ENCODE peak calls at places on chromosomes 13 and 19, in five cellular contexts. One of them, this sample, is unnamed.

GRCh38 chr19:48926909-48927308 is 6.6 kb upstream of the DHDH start:
- DNase-seq in keratinocyte: peak; percentile 85
- DNase-seq in heart right ventricle: peak; percentile 48
- DNase-seq in naive thymus-derived CD4-positive, alpha-beta T cell: no peak
- DNase-seq in A549: peak; percentile 87
- DNase-seq in this sample: no peak

GRCh38 chr19:36771275-36772231 is 1.1 kb downstream of the ZNF850 start:
- DNase-seq in keratinocyte: no peak
- DNase-seq in heart right ventricle: peak; percentile 90
- DNase-seq in naive thymus-derived CD4-positive, alpha-beta T cell: no peak
- DNase-seq in A549: peak; percentile 60
- DNase-seq in this sample: no peak

GRCh38 chr19:42048992-42049391 is 21.0 kb downstream of the GRIK5 start:
- DNase-seq in keratinocyte: no peak
- DNase-seq in heart right ventricle: no peak
- DNase-seq in naive thymus-derived CD4-positive, alpha-beta T cell: no peak
- DNase-seq in A549: no peak
- DNase-seq in this sample: no peak

GRCh38 chr19:45764947-45765346 is 4.1 kb downstream of the SIX5 start:
- DNase-seq in keratinocyte: no peak
- DNase-seq in heart right ventricle: peak; percentile 61
- DNase-seq in naive thymus-derived CD4-positive, alpha-beta T cell: no peak
- DNase-seq in A549: no peak
- DNase-seq in this sample: no peak

GRCh38 chr19:54231077-54231931 is 8.5 kb upstream of the LILRB3 start:
- DNase-seq in keratinocyte: no peak
- DNase-seq in heart right ventricle: peak; percentile 87
- DNase-seq in naive thymus-derived CD4-positive, alpha-beta T cell: peak; percentile 48
- DNase-seq in A549: peak; percentile 82
- DNase-seq in this sample: peak; percentile 95

GRCh38 chr13:109979186-109979585 is 192.8 kb upstream of the IRS2 start:
- DNase-seq in keratinocyte: peak; percentile 26
- DNase-seq in heart right ventricle: no peak
- DNase-seq in naive thymus-derived CD4-positive, alpha-beta T cell: no peak
- DNase-seq in A549: no peak
- DNase-seq in this sample: peak; percentile 14

GRCh38 chr13:67036694-67037093 is 193.4 kb downstream of the PCDH9 start:
- DNase-seq in keratinocyte: no peak
- DNase-seq in heart right ventricle: no peak
- DNase-seq in naive thymus-derived CD4-positive, alpha-beta T cell: no peak
- DNase-seq in A549: no peak
- DNase-seq in this sample: no peak

GRCh38 chr13:38348890-38349289 is 761 bp upstream of the UFM1 start:
- DNase-seq in keratinocyte: no peak
- DNase-seq in heart right ventricle: no peak
- DNase-seq in naive thymus-derived CD4-positive, alpha-beta T cell: no peak
- DNase-seq in A549: no peak
- DNase-seq in this sample: peak; percentile 59

GRCh38 chr19:55585658-55586339 is 5.2 kb upstream of the ZNF579 start:
- DNase-seq in keratinocyte: no peak
- DNase-seq in heart right ventricle: peak; percentile 88
- DNase-seq in naive thymus-derived CD4-positive, alpha-beta T cell: no peak
- DNase-seq in A549: peak; percentile 61
- DNase-seq in this sample: peak; percentile 89

GRCh38 chr13:33110713-33111413 is 94.6 kb downstream of the KL start:
- DNase-seq in keratinocyte: no peak
- DNase-seq in heart right ventricle: peak; percentile 54
- DNase-seq in naive thymus-derived CD4-positive, alpha-beta T cell: no peak
- DNase-seq in A549: no peak
- DNase-seq in this sample: peak; percentile 77

GRCh38 chr19:35484637-35485036 is 5.6 kb downstream of the KRTDAP start:
- DNase-seq in keratinocyte: no peak
- DNase-seq in heart right ventricle: no peak
- DNase-seq in naive thymus-derived CD4-positive, alpha-beta T cell: no peak
- DNase-seq in A549: no peak
- DNase-seq in this sample: peak; percentile 94

GRCh38 chr19:9862897-9863296 is 27.8 kb downstream of the PIN1 start:
- DNase-seq in keratinocyte: no peak
- DNase-seq in heart right ventricle: no peak
- DNase-seq in naive thymus-derived CD4-positive, alpha-beta T cell: no peak
- DNase-seq in A549: no peak
- DNase-seq in this sample: no peak

GRCh38 chr19:28514166-28514565 is 698.8 kb downstream of the UQCRFS1 start:
- DNase-seq in keratinocyte: no peak
- DNase-seq in heart right ventricle: no peak
- DNase-seq in naive thymus-derived CD4-positive, alpha-beta T cell: no peak
- DNase-seq in A549: no peak
- DNase-seq in this sample: no peak

GRCh38 chr19:33703821-33704220 is 82.1 kb downstream of the CHST8 start:
- DNase-seq in keratinocyte: no peak
- DNase-seq in heart right ventricle: no peak
- DNase-seq in naive thymus-derived CD4-positive, alpha-beta T cell: no peak
- DNase-seq in A549: no peak
- DNase-seq in this sample: no peak

GRCh38 chr13:81916471-81916870 is 1575.5 kb upstream of the SPRY2 start:
- DNase-seq in keratinocyte: no peak
- DNase-seq in heart right ventricle: no peak
- DNase-seq in naive thymus-derived CD4-positive, alpha-beta T cell: no peak
- DNase-seq in A549: no peak
- DNase-seq in this sample: no peak

GRCh38 chr13:24127116-24127631 is 33.3 kb upstream of the SPATA13 start:
- DNase-seq in keratinocyte: no peak
- DNase-seq in heart right ventricle: no peak
- DNase-seq in naive thymus-derived CD4-positive, alpha-beta T cell: no peak
- DNase-seq in A549: peak; percentile 16
- DNase-seq in this sample: no peak

GRCh38 chr13:109715902-109716301 is 70.5 kb downstream of the IRS2 start:
- DNase-seq in keratinocyte: no peak
- DNase-seq in heart right ventricle: no peak
- DNase-seq in naive thymus-derived CD4-positive, alpha-beta T cell: no peak
- DNase-seq in A549: peak; percentile 43
- DNase-seq in this sample: no peak

GRCh38 chr13:30158774-30159445 is 148.4 kb downstream of the KATNAL1 start:
- DNase-seq in keratinocyte: no peak
- DNase-seq in heart right ventricle: no peak
- DNase-seq in naive thymus-derived CD4-positive, alpha-beta T cell: no peak
- DNase-seq in A549: no peak
- DNase-seq in this sample: peak; percentile 50

GRCh38 chr13:88461272-88462009 is 790.3 kb downstream of the SLITRK5 start:
- DNase-seq in keratinocyte: no peak
- DNase-seq in heart right ventricle: no peak
- DNase-seq in naive thymus-derived CD4-positive, alpha-beta T cell: no peak
- DNase-seq in A549: no peak
- DNase-seq in this sample: no peak

GRCh38 chr19:39518458-39518857 is 3.5 kb downstream of the SELENOV start:
- DNase-seq in keratinocyte: no peak
- DNase-seq in heart right ventricle: no peak
- DNase-seq in naive thymus-derived CD4-positive, alpha-beta T cell: no peak
- DNase-seq in A549: no peak
- DNase-seq in this sample: no peak
- H3K4me3 ChIP-seq in keratinocyte: no peak overlapping the region
- H3K4me3 ChIP-seq in heart right ventricle: no peak overlapping the region
- H3K4me3 ChIP-seq in naive thymus-derived CD4-positive, alpha-beta T cell: no peak overlapping the region
- H3K4me3 ChIP-seq in A549: no peak overlapping the region
- H3K4me3 ChIP-seq in this sample: no peak overlapping the region

GRCh38 chr19:709196-709964 is 645 bp downstream of the PALM start:
- DNase-seq in keratinocyte: no peak
- DNase-seq in heart right ventricle: no peak
- DNase-seq in naive thymus-derived CD4-positive, alpha-beta T cell: no peak
- DNase-seq in A549: no peak
- DNase-seq in this sample: no peak

GRCh38 chr19:708154-709141 is at the start of gene PALM:
- DNase-seq in keratinocyte: no peak
- DNase-seq in heart right ventricle: no peak
- DNase-seq in naive thymus-derived CD4-positive, alpha-beta T cell: no peak
- DNase-seq in A549: no peak
- DNase-seq in this sample: no peak

GRCh38 chr19:703329-703650 is 5.4 kb upstream of the PALM start:
- DNase-seq in keratinocyte: no peak
- DNase-seq in heart right ventricle: no peak
- DNase-seq in naive thymus-derived CD4-positive, alpha-beta T cell: no peak
- DNase-seq in A549: no peak
- DNase-seq in this sample: no peak

GRCh38 chr19:704447-704741 is 4.3 kb upstream of the PALM start:
- DNase-seq in keratinocyte: no peak
- DNase-seq in heart right ventricle: no peak
- DNase-seq in naive thymus-derived CD4-positive, alpha-beta T cell: no peak
- DNase-seq in A549: no peak
- DNase-seq in this sample: no peak

GRCh38 chr19:703651-704446 is 4.9 kb upstream of the PALM start:
- DNase-seq in keratinocyte: no peak
- DNase-seq in heart right ventricle: peak; percentile 69
- DNase-seq in naive thymus-derived CD4-positive, alpha-beta T cell: peak; percentile 72
- DNase-seq in A549: peak; percentile 85
- DNase-seq in this sample: peak; percentile 83
- H3K4me3 ChIP-seq in keratinocyte: no peak overlapping the region
- H3K4me3 ChIP-seq in heart right ventricle: no peak overlapping the region
- H3K4me3 ChIP-seq in naive thymus-derived CD4-positive, alpha-beta T cell: peak overlapping the region; percentile 13
- H3K4me3 ChIP-seq in A549: peak overlapping the region; percentile 34
- H3K4me3 ChIP-seq in this sample: no peak overlapping the region

DNA sequence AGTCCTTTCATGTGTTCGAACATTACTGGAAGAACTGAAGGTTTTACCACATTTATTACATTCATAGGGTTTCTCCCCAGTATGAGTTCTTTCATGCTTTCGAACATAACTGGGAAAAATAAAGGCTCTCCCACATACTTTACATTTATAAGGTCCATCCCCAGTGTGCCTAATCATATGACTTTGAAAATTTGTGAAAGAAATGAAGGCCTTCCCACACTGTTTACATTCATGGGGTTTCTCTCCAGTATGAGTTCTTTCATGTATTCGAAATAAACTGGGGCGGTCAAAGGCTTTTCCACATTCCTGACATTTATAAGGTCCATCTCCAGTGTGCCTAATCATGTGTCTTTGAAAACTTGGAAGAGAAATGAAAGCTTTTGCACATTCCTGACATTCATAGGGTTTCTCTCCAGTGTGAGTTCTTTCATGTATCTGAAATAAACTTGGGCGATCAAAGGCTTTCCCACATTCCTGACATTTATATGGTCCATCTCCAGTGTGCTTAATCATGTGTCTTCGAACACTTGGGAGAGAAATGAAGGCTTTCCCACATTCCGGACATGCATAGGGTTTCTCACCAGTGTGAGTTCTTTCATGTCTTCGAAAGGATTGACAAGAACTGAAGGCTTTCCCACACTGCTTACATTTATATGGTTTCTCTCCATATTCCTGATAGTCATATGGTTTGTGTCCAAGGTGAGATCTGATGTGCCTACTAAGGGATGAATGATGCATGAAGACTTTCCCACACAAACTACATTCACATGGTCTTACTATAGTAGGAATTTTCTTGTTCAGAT is 24.0 kb downstream of the ZNF564 start:
- DNase-seq in keratinocyte: no peak
- DNase-seq in heart right ventricle: no peak
- DNase-seq in naive thymus-derived CD4-positive, alpha-beta T cell: no peak
- DNase-seq in A549: peak; percentile 62
- DNase-seq in this sample: no peak
- H3K4me3 ChIP-seq in keratinocyte: no peak overlapping the region
- H3K4me3 ChIP-seq in heart right ventricle: no peak overlapping the region
- H3K4me3 ChIP-seq in naive thymus-derived CD4-positive, alpha-beta T cell: no peak overlapping the region
- H3K4me3 ChIP-seq in A549: no peak overlapping the region
- H3K4me3 ChIP-seq in this sample: peak overlapping the region; percentile 5

GRCh38 chr13:98875146-98875729 is 102.6 kb downstream of the DOCK9 start:
- DNase-seq in keratinocyte: no peak
- DNase-seq in heart right ventricle: no peak
- DNase-seq in naive thymus-derived CD4-positive, alpha-beta T cell: no peak
- DNase-seq in A549: no peak
- DNase-seq in this sample: no peak

GRCh38 chr13:98879127-98879520 is 98.7 kb downstream of the DOCK9 start:
- DNase-seq in keratinocyte: no peak
- DNase-seq in heart right ventricle: no peak
- DNase-seq in naive thymus-derived CD4-positive, alpha-beta T cell: no peak
- DNase-seq in A549: no peak
- DNase-seq in this sample: no peak

GRCh38 chr13:98877936-98878335 is 99.9 kb downstream of the DOCK9 start:
- DNase-seq in keratinocyte: no peak
- DNase-seq in heart right ventricle: no peak
- DNase-seq in naive thymus-derived CD4-positive, alpha-beta T cell: no peak
- DNase-seq in A549: no peak
- DNase-seq in this sample: no peak

GRCh38 chr13:98878421-98879126 is 99.3 kb downstream of the DOCK9 start:
- DNase-seq in keratinocyte: no peak
- DNase-seq in heart right ventricle: no peak
- DNase-seq in naive thymus-derived CD4-positive, alpha-beta T cell: no peak
- DNase-seq in A549: no peak
- DNase-seq in this sample: no peak

DNA sequence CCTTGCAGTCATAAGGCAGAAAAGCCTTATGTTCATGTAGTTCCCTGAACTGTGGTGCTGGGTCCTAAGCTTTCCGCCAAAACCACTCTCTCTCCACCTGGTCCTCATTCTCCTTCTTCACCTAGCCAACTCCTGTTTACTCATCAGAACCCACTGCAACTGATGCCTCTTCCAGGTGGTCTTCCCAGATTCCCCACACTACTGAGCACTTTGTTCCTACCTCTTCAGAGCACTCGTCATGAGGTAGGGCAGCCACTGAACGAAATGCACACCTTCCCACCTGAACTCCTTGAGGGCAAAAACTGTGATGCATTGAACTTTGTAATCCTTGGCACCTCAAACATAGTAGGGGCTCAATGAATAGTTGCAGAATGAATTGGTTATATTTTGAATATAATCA is 100.4 kb downstream of the DOCK9 start:
- DNase-seq in keratinocyte: no peak
- DNase-seq in heart right ventricle: no peak
- DNase-seq in naive thymus-derived CD4-positive, alpha-beta T cell: no peak
- DNase-seq in A549: no peak
- DNase-seq in this sample: no peak
- H3K4me3 ChIP-seq in keratinocyte: no peak overlapping the region
- H3K4me3 ChIP-seq in heart right ventricle: no peak overlapping the region
- H3K4me3 ChIP-seq in naive thymus-derived CD4-positive, alpha-beta T cell: no peak overlapping the region
- H3K4me3 ChIP-seq in A549: no peak overlapping the region
- H3K4me3 ChIP-seq in this sample: no peak overlapping the region

GRCh38 chr13:99656843-99657506 is 155.7 kb downstream of the TM9SF2 start:
- DNase-seq in keratinocyte: no peak
- DNase-seq in heart right ventricle: no peak
- DNase-seq in naive thymus-derived CD4-positive, alpha-beta T cell: no peak
- DNase-seq in A549: peak; percentile 8
- DNase-seq in this sample: no peak
- H3K4me3 ChIP-seq in keratinocyte: no peak overlapping the region
- H3K4me3 ChIP-seq in heart right ventricle: no peak overlapping the region
- H3K4me3 ChIP-seq in naive thymus-derived CD4-positive, alpha-beta T cell: peak overlapping the region; percentile 47
- H3K4me3 ChIP-seq in A549: no peak overlapping the region
- H3K4me3 ChIP-seq in this sample: no peak overlapping the region

This sample was measured in Karpas-422.